ENCODE peak calls at places on chromosomes 11 and 22, in four cellular contexts. V, G, M and C are unnamed samples.

GRCh38 chr11:102546923-102547471 is 16.4 kb upstream of the MMP7 start:
- DNase-seq in V (no peak), G (no peak), M (no peak), C (no peak)

GRCh38 chr11:12086271-12087074 is 23.9 kb upstream of the MICAL2 start:
- DNase-seq in V (peak; percentile 63), G (no peak), M (no peak), C (no peak)

GRCh38 chr11:130858215-130858614 is 58.1 kb downstream of the SNX19 start:
- DNase-seq in V (peak; percentile 26), G (no peak), M (peak; percentile 69), C (no peak)

GRCh38 chr11:27370374-27370773 is 7.4 kb upstream of the CCDC34 start:
- DNase-seq in V (no peak), G (no peak), M (no peak), C (no peak)

GRCh38 chr11:11366793-11367192 is 13.7 kb upstream of the CSNK2A3 start:
- DNase-seq in V (no peak), G (no peak), M (no peak), C (no peak)

GRCh38 chr11:58502004-58502403 is 5.9 kb downstream of the OR5B21 start:
- DNase-seq in V (no peak), G (no peak), M (no peak), C (no peak)

GRCh38 chr11:36458129-36458918 is 51.7 kb downstream of the TRAF6 start:
- DNase-seq in V (no peak), G (no peak), M (no peak), C (no peak)

GRCh38 chr11:96385187-96385586 is 4.5 kb downstream of the CCDC82 start:
- DNase-seq in V (no peak), G (no peak), M (no peak), C (no peak)

GRCh38 chr11:22433066-22433450 is 94.9 kb downstream of the SLC17A6 start:
- DNase-seq in V (no peak), G (no peak), M (no peak), C (no peak)

GRCh38 chr11:121553806-121554205 is 101.0 kb upstream of the SORL1-AS1 start:
- DNase-seq in V (peak; percentile 36), G (no peak), M (no peak), C (no peak)

GRCh38 chr11:43548921-43549320 is 131.6 kb upstream of the HSD17B12 start:
- DNase-seq in V (no peak), G (no peak), M (no peak), C (no peak)

GRCh38 chr11:28759311-28759710 is 651.1 kb downstream of the METTL15 start:
- DNase-seq in V (peak; percentile 2), G (no peak), M (no peak), C (no peak)

GRCh38 chr11:86737752-86738151 is 62.6 kb upstream of the PRSS23 start:
- DNase-seq in V (no peak), G (no peak), M (no peak), C (no peak)

GRCh38 chr11:31813961-31814868 is 3.1 kb upstream of the PAX6 start:
- DNase-seq in V (no peak), G (no peak), M (no peak), C (no peak)

GRCh38 chr22:29658171-29658570 is 54.7 kb downstream of the NF2 start:
- DNase-seq in V (no peak), G (no peak), M (no peak), C (no peak)

GRCh38 chr11:102256251-102256650 is 61.0 kb upstream of the BIRC3 start:
- DNase-seq in V (no peak), G (no peak), M (no peak), C (no peak)

GRCh38 chr11:76657139-76657823 is 13.3 kb downstream of the LRRC32 start:
- DNase-seq in V (no peak), G (no peak), M (no peak), C (no peak)

GRCh38 chr11:128904303-128904871 is 13.2 kb downstream of the KCNJ5 start:
- DNase-seq in V (no peak), G (no peak), M (no peak), C (no peak)

GRCh38 chr11:59615132-59615636 is 390 bp downstream of the OSBP start:
- DNase-seq in V (peak; percentile 24), G (peak; percentile 5), M (peak; percentile 37), C (no peak)

GRCh38 chr11:82908311-82908710 is 6.8 kb downstream of the DDIAS start:
- DNase-seq in V (no peak), G (no peak), M (no peak), C (no peak)

GRCh38 chr11:34053161-34053686 is 1.7 kb downstream of the CAPRIN1 start:
- DNase-seq in V (no peak), G (no peak), M (peak; percentile 73), C (peak; percentile 53)
- TF ChIP-seq POLR2A in V (no peak), G (peak; percentile 25), M (peak; percentile 70), C (peak; percentile 66)

DNA sequence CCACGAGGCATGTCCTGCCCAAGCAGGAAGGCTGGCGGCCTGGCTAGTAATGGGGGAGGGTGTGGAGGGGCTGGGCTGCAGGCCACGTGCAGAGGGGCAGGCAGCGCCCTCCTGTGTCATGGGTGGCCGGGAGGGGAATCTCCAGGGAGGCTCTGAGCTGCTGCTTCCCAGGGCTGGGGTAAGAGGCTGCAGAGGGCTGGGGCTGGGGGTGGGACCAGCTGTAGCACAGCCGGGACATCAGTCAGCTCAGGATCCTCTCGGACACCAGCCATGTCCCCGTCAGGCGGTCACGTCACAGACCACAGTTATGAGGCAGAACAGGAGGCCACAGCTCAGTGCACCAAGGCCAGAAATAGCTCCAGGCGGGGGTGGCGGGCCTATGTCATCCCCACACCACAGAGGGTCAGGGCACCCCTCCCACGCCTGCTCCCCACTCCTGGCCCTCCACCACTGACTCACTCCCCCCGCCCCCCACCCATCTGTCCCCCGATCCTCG is 21.1 kb downstream of the RTN4R start:
- DNase-seq in V (no peak), G (no peak), M (peak; percentile 80), C (peak; percentile 73)
- TF ChIP-seq POLR2AphosphoS5 in V (no peak), G (no peak), M (no peak), C (no peak)

GRCh38 chr11:47177229-47177845 is 658 bp upstream of the ARFGAP2 start:
- DNase-seq in V (peak; percentile 69), G (no peak), M (peak; percentile 70), C (peak; percentile 57)
- TF ChIP-seq POLR2A in V (no peak), G (no peak), M (no peak), C (no peak)

DNA sequence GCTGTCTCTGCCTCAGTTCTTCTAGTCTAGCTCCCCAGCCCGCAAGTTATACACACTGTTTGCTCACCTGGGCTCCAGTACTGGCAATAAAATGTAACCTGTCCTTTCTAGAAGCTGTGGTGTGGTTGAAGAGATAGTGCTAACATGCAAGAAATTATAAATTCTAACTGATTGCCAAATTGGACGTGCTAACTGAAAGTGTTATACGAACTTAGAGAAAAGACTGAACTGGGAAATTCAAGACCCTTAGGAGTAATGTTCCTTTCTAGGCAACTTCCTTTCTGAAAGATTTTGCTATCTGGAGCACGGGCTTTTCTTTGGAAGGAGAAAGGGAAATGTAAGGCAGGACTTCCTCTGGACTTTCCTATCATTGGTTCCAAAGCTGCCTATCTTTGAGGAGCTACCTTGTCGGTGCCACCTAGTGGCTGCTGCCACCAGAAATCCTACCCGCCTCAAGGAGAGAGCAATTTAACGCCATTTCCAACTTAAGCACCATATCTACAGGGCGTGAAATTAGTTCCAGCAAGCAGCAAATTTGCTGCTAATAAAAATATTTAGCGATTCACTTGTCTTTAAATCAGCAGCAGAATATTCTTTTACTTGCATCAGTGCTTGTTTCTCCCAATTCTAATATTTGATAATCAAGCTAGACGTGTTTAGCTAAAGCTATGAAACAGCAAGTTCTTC is 12.7 kb upstream of the TMEM218 start:
- DNase-seq in V (peak; percentile 86), G (no peak), M (peak; percentile 70), C (peak; percentile 19)
- TF ChIP-seq POLR2AphosphoS5 in V (peak; percentile 85), G (no peak), M (no peak), C (no peak)

GRCh38 chr11:5232150-5232549 is 2.1 kb downstream of the HBD start:
- DNase-seq in V (no peak), G (no peak), M (no peak), C (no peak)

GRCh38 chr11:5226732-5227327 is at the start of gene HBB:
- DNase-seq in V (no peak), G (no peak), M (no peak), C (no peak)

GRCh38 chr11:5233268-5233667 is 1.0 kb downstream of the HBD start:
- DNase-seq in V (no peak), G (no peak), M (no peak), C (no peak)

GRCh38 chr11:5228124-5228523 is 1.3 kb upstream of the HBB start:
- DNase-seq in V (no peak), G (no peak), M (no peak), C (no peak)

GRCh38 chr11:5229388-5229787 is 2.5 kb upstream of the HBB start:
- DNase-seq in V (no peak), G (no peak), M (no peak), C (no peak)
- TF ChIP-seq POLR2A in V (no peak), G (no peak), M (no peak), C (no peak)

GRCh38 chr22:38872831-38873248 is 824 bp upstream of the CBX6 start:
- DNase-seq in V (no peak), G (no peak), M (peak; percentile 64), C (no peak)
- TF ChIP-seq POLR2AphosphoS5 in V (no peak), G (peak; percentile 11), M (no peak), C (no peak)

GRCh38 chr11:78079232-78080083 is at the start of gene NDUFC2:
- DNase-seq in V (peak; percentile 57), G (peak; percentile 27), M (peak; percentile 80), C (peak; percentile 69)
- TF ChIP-seq POLR2A in V (peak; percentile 78), G (peak; percentile 85), M (peak; percentile 91), C (peak; percentile 91)

GRCh38 chr11:66063900-66064299 is 6.2 kb upstream of the PACS1 start:
- DNase-seq in V (no peak), G (no peak), M (no peak), C (no peak)
- TF ChIP-seq POLR2AphosphoS5 in V (no peak), G (no peak), M (no peak), C (no peak)

GRCh38 chr11:57475191-57475590 is 14.9 kb downstream of the RTN4RL2 start:
- DNase-seq in V (no peak), G (no peak), M (no peak), C (no peak)

GRCh38 chr11:57475671-57476222 is 15.4 kb downstream of the RTN4RL2 start:
- DNase-seq in V (no peak), G (no peak), M (no peak), C (no peak)

GRCh38 chr11:57477507-57478189 is 17.3 kb downstream of the RTN4RL2 start:
- DNase-seq in V (no peak), G (no peak), M (no peak), C (no peak)

GRCh38 chr11:57476883-57477506 is 16.7 kb downstream of the RTN4RL2 start:
- DNase-seq in V (no peak), G (no peak), M (no peak), C (peak; percentile 73)

GRCh38 chr11:57476223-57476882 is 16.0 kb downstream of the RTN4RL2 start:
- DNase-seq in V (no peak), G (no peak), M (no peak), C (no peak)
- TF ChIP-seq POLR2A in V (no peak), G (no peak), M (no peak), C (no peak)